ENCODE peak calls at places on chromosomes 2 and 18, in four cellular contexts. U is K562, E is HepG2, R is GM12878. N is an unnamed sample.

GRCh38 chr2:65299246-65299645 is 71.6 kb downstream of the ACTR2 start:
- DNase-seq in U (peak), E (no peak), R (no peak), N (no peak)

GRCh38 chr2:203656522-203657287 is 49.7 kb upstream of the CD28 start:
- DNase-seq in U (no peak), E (peak), R (no peak), N (no peak)

GRCh38 chr18:6210349-6211173 is 204.2 kb downstream of the L3MBTL4 start:
- DNase-seq in U (no peak), E (peak), R (no peak), N (no peak)

GRCh38 chr2:71746946-71747501 is 293.7 kb downstream of the DYSF start:
- DNase-seq in U (peak), E (no peak), R (no peak), N (no peak)

GRCh38 chr2:119697290-119698013 is 18.5 kb downstream of the TMEM177 start:
- DNase-seq in U (no peak), E (no peak), R (peak), N (no peak)

GRCh38 chr18:54958711-54959625 is at the start of gene CCDC68:
- DNase-seq in U (peak), E (peak), R (no peak), N (peak)

GRCh38 chr2:39981877-39982276 is 202.8 kb upstream of the THUMPD2 start:
- DNase-seq in U (no peak), E (no peak), R (no peak), N (no peak)

GRCh38 chr18:73852789-73853188 is 294.8 kb downstream of the FBXO15 start:
- DNase-seq in U (no peak), E (no peak), R (no peak), N (no peak)

GRCh38 chr2:175811966-175812365 is 190.1 kb downstream of the LNPK start:
- DNase-seq in U (no peak), E (no peak), R (no peak), N (no peak)

GRCh38 chr2:237441605-237442004 is 27.6 kb upstream of the COL6A3 start:
- DNase-seq in U (no peak), E (no peak), R (no peak), N (no peak)

GRCh38 chr2:82790277-82791021 is 1668.6 kb downstream of the SUCLG1 start:
- DNase-seq in U (no peak), E (peak), R (no peak), N (no peak)

GRCh38 chr2:26035110-26035728 is 1.3 kb downstream of the RAB10 start:
- DNase-seq in U (no peak), E (no peak), R (no peak), N (no peak)

GRCh38 chr2:216081012-216081411 is 597 bp downstream of the PECR start:
- DNase-seq in U (no peak), E (no peak), R (no peak), N (no peak)
- TF ChIP-seq FOXK2 in U (no peak), E (no peak), R (no peak), N (no peak)

DNA sequence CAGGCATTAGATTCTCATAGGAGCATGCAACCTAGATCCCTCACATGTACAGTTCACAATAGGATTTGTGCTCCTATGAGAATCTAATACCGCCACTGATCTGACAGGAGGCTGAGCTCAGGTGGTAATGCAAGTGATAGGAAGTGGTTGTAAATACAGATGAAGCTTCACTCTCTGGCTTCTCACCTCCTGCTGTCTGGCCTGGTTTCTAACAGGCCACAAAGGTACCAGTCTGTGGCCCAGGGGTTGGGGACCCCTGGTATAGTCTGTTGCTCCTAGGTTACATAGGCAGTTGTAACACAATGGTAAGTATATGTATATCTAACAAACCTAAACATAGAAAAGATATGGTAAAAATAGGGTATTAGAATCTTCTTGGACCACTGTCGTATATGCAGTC is 81.8 kb downstream of the EML4 start:
- DNase-seq in U (no peak), E (no peak), R (no peak), N (no peak)
- TF ChIP-seq FOXK2 in U (no peak), E (no peak), R (no peak), N (no peak)

DNA sequence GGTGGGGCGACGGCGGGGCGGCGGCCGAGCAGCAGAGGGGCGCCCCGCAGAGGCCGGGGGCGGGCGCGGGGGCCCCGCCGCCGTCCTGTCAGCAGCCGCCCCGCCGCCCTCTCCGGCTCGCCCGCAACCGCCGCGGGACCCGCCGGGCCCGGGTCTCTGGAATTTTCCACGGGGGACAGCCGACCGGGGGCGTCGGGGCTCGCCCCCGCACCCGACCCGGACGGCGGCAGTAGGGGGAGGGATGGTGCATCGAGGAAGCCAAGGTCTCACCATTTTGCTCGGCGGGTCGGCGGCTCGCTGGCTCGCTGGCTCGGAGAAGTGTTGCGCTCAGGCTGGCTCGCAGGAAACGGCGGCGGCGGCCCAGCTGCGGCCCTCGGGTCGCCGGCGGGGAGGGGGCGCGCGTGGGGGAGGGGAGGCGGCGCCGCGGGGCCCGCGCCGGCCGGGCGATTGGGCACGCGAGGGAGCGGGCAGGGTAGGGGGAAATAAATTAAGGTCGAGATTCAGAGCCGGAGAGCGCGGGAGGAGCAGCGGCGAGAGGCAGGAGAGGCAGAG is 401 bp downstream of the PPP3R1 start:
- DNase-seq in U (peak), E (no peak), R (no peak), N (peak)
- TF ChIP-seq FOXK2 in U (no peak), E (no peak), R (no peak), N (no peak)

DNA sequence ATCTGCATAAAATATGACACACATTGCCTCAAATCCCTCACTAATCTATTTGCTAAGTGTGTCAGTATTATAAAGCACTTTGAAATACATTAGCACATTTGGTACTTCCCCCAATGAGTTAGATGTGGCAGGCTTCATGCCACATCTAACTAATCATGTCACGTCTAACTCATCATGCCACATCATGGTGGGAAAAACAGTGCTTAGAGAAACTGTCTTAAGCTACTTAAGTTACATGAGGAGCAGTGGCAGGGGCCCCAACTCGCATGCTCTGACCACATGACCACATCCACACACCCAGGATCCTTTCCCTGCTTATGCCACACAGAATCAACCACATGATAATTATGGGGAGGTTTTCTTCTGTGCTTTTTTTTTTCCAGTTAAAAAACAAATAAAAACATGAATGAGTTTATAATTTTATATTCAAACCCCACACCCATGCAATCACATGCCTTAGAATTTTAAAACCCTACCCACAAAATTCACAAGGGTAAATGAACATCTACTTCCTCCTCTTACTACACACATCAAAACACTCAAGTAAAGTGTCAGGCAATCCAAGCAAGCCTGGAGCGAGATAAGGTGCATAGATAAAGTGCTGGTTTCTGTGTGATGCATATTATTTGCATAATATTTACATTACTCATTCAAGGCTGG is 1.6 kb downstream of the ABCA12 start:
- DNase-seq in U (no peak), E (no peak), R (peak), N (no peak)
- TF ChIP-seq FOXK2 in U (no peak), E (no peak), R (no peak), N (no peak)

GRCh38 chr2:63821396-63821795 is 20.3 kb upstream of the UGP2 start:
- DNase-seq in U (no peak), E (no peak), R (no peak), N (no peak)

GRCh38 chr2:63820969-63821368 is 20.7 kb upstream of the UGP2 start:
- DNase-seq in U (no peak), E (no peak), R (no peak), N (no peak)

GRCh38 chr2:63818276-63818675 is 23.4 kb upstream of the UGP2 start:
- DNase-seq in U (no peak), E (no peak), R (no peak), N (no peak)

GRCh38 chr2:63819256-63819655 is 22.4 kb upstream of the UGP2 start:
- DNase-seq in U (no peak), E (no peak), R (no peak), N (no peak)

DNA sequence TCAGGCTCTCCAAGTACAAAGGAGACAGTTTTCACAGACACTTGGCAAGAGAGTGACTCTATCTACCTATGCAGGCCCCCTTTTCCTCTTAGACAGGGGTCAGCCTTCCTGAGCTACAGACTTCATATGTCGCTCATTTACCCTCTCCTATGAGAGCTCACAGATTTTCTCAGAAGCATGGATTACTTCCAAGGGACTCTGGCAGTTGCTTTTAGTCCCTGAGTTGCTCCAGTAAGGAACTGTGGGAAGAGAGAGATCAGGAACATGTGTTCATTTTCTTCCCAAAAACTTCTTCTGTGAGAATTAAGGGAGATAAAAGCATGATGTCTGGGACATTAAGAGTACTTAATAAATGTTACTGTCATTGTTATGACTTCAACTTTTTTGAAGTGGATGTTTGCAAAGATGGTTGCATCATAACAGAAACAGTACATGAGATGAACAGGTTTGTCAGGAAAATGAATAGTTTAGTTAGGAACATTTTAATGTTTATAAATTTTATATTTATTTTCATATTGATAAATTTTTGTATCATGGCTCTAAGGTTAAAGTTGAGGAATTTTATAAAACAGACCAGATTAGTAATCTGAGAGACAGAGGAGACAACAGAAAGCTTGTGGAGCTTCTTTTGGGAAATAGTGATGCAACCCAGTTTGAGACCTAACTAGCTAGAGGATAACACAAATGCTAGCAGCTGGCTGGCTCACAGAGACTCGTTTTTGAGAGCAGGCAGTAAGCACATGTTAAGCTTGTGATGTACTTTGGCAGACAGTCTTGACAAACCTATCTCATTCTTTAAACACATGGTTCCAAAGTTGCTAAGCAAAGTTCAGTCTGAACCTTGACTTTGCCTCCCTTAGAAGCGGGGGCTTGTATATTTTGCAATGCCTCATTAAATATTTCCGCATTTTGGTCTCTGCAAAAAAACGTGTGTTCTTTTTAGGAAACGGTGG is 21.7 kb upstream of the UGP2 start:
- DNase-seq in U (no peak), E (peak), R (no peak), N (no peak)
- TF ChIP-seq FOXK2 in U (no peak), E (no peak), R (no peak), N (no peak)

DNA sequence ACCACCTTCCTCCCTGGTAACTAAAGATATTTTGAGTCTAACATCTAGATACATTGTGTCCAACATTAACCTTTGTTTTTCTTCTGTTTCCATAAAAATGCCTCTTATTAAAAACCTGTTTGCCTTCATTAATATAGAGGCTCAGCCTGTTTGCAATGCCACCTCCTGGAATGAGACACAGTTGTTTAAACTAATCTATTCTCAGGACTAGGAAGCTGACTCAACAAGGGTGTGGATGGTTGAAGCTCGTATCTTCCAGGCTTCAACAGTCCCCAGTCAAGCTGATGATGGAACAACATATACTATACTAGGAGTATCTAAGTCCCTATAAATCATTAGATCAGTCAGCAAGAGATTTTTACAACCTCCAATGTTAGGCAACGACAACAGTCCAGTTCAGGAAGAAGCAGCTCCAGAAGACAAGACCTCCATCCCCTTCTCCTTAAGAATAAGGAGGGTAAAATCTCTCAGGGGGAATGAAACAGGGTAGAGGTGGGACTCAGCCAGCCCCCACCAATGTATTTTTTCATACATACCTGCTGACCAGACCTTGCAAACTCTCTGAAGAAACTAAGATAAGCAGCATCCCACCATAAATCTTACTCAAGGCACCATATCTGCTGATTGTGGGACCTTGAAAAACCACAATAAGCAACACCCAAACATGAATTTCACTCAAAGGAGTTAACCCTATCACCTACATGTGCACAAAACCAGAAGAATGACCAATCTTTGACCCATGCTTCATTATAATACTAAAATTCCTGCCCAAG is 21.5 kb downstream of the ZNF24 start:
- DNase-seq in U (no peak), E (no peak), R (no peak), N (no peak)
- TF ChIP-seq FOXK2 in U (no peak), E (no peak), R (no peak), N (no peak)

DNA sequence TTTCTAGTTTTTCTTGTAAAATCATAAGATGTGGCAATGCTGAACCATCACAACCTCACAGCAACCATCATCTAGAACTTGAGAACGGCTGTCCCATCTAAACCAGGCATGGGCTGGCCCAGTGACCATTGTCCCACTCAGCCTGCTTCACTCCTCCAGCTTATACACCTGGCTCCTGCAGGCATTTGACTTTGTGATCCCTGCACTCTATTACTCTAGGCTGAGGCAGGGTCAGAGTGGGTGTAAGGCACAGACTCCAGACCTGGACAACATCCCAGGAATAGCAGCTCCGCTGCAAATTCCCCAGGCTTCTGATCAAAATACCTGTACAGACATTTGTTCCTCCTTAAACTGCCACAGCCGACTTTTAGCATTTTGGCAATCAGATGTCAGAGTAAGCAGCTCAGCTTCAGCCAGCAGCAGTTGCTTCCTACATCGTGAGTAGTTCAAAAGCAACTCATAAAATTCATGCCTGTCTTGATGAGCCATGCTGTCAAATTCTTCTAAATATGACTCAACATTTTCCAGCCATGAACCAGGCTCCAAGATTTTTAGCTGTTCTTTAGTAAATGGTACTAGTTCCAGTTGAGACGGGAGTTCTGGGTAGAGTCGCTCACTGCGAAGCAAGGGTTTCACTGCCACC is 12.9 kb downstream of the EPG5 start:
- DNase-seq in U (no peak), E (no peak), R (no peak), N (no peak)
- TF ChIP-seq FOXK2 in U (no peak), E (no peak), R (no peak), N (no peak)

DNA sequence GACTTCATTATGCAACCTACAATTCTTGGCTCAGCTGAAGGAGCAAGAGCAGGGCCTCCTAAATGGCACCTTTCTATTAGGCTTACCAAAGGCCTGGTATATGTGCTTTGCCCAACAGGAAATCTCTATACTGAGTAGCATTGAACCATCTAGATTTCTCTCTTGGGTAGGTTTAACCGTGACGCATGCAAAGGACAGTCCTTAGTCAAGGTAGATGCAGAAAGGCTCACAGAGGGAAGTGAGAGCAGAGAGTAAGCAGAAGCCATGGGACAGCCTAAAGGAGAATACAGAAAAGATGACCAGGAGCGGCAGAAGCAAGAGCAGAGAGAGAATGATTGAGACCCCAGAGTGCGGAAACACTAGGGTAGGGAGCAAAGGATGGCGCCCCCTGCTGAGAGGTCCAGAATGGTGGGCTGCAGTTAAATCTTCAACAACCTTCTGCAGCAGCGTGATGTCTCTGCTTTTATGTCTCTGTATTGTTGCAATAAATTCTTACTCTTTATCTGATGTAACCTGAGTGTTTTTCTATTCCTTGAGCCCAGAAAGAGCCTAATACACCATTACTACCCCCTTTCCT is 4.7 kb upstream of the OSBPL1A start:
- DNase-seq in U (no peak), E (no peak), R (no peak), N (no peak)
- TF ChIP-seq FOXK2 in U (no peak), E (no peak), R (no peak), N (no peak)

GRCh38 chr2:226799976-226800940 is 638 bp upstream of the IRS1 start:
- DNase-seq in U (no peak), E (peak), R (no peak), N (no peak)
- TF ChIP-seq FOXK2 in U (no peak), E (peak), R (no peak), N (no peak)

DNA sequence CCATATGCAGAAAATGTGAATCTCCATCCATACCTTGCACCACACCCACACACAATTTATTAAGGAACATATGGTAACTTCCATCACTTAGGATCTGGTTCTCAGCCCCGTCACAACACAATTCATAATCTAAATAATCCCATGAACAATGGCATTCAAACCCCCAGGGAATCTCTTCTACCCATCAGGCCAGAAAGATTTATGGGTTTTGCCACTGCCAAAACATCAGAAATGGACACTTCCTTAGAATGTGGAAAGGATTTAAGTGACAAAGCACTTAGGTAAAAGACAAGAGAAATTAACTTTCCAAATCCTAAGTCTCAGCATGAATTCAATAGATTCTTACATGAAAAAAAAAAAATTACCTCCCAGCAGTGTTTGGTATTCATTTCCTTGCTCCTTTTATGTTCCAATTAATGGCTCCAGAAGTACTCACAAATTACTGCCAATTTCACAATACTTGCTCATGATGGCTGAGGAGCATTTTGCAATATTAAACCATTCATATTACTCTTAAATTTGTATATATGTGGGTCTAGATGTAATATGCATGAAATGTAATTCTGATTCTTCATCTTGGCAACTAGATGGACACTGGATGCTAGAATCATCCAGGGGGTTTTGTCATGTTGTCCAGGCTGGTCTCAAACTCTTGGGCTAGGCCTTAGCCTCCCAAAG is 56.5 kb upstream of the TMEM247 start:
- DNase-seq in U (no peak), E (no peak), R (no peak), N (no peak)
- TF ChIP-seq FOXK2 in U (no peak), E (no peak), R (no peak), N (no peak)